ENCODE peak calls at places on chromosome 17, in five cellular contexts. Y is DMS153; L is stimulated activated CD4-positive, alpha-beta T cell treated with anti-CD3 and anti-CD28 coated beads, Interleukin-1b, Interleukin-23, amount 100 ng/mL, for 24 hours; D is activated CD8-positive, alpha-beta memory T cell treated with anti-CD3 and anti-CD28 coated beads for 4 hours; I is H4. E is an unnamed sample.
A peak's percentile ranks its signal among the peaks of the same experiment; 100 is the strongest.

GRCh38 chr17:20908373-20909273 is 134.2 kb downstream of the USP22 start:
- DNase-seq in Y (peak; percentile 77), L (peak; percentile 70), D (peak; percentile 47), I (no peak), E (no peak)

GRCh38 chr17:41393826-41394225 is 3.6 kb downstream of the KRT31 start:
- DNase-seq in Y (no peak), L (no peak), D (no peak), I (no peak), E (no peak)

GRCh38 chr17:56165017-56165720 is 11.9 kb downstream of the ANKFN1 start:
- DNase-seq in Y (no peak), L (no peak), D (no peak), I (no peak), E (no peak)

GRCh38 chr17:79979201-79979840 is 56.4 kb downstream of the TBC1D16 start:
- DNase-seq in Y (no peak), L (no peak), D (no peak), I (no peak), E (no peak)

GRCh38 chr17:14997290-14997689 is 267.8 kb downstream of the PMP22 start:
- DNase-seq in Y (no peak), L (no peak), D (no peak), I (no peak), E (no peak)

GRCh38 chr17:21345236-21345635 is 30.9 kb upstream of the KCNJ12 start:
- DNase-seq in Y (no peak), L (no peak), D (no peak), I (no peak), E (no peak)

GRCh38 chr17:67245694-67246397 is 850 bp upstream of the HELZ start:
- DNase-seq in Y (no peak), L (no peak), D (no peak), I (no peak), E (peak; percentile 47)

GRCh38 chr17:58301504-58302150 is 20.9 kb upstream of the MPO start:
- DNase-seq in Y (no peak), L (no peak), D (no peak), I (no peak), E (no peak)

GRCh38 chr17:78547035-78547434 is 30.2 kb downstream of the DNAH17 start:
- DNase-seq in Y (no peak), L (no peak), D (no peak), I (no peak), E (no peak)

GRCh38 chr17:73630531-73630930 is 13.7 kb downstream of the SDK2 start:
- DNase-seq in Y (no peak), L (no peak), D (no peak), I (no peak), E (no peak)

GRCh38 chr17:44417553-44417952 is 28.1 kb upstream of the ITGA2B start:
- DNase-seq in Y (no peak), L (no peak), D (no peak), I (peak; percentile 24), E (no peak)

GRCh38 chr17:50220811-50221210 is 19.4 kb upstream of the COL1A1 start:
- DNase-seq in Y (no peak), L (no peak), D (no peak), I (no peak), E (no peak)

GRCh38 chr17:4003501-4004421 is 39.5 kb upstream of the ATP2A3 start:
- DNase-seq in Y (no peak), L (no peak), D (no peak), I (no peak), E (no peak)

GRCh38 chr17:4587803-4588202 is 3.5 kb downstream of the SMTNL2 start:
- DNase-seq in Y (no peak), L (no peak), D (no peak), I (no peak), E (no peak)

GRCh38 chr17:58595194-58595792 is 80.9 kb upstream of the MTMR4 start:
- DNase-seq in Y (no peak), L (no peak), D (no peak), I (no peak), E (no peak)

GRCh38 chr17:31413081-31413799 is 21.8 kb downstream of the RAB11FIP4 start:
- DNase-seq in Y (no peak), L (no peak), D (no peak), I (no peak), E (no peak)

GRCh38 chr17:41792835-41793748 is 6.6 kb upstream of the JUP start:
- DNase-seq in Y (peak; percentile 16), L (no peak), D (no peak), I (peak; percentile 92), E (no peak)

GRCh38 chr17:36592316-36592710 is 634 bp downstream of the DHRS11 start:
- DNase-seq in Y (no peak), L (no peak), D (no peak), I (no peak), E (no peak)

GRCh38 chr17:59846391-59847165 is 46.2 kb downstream of the TUBD1 start:
- DNase-seq in Y (peak; percentile 82), L (no peak), D (no peak), I (peak; percentile 87), E (peak; percentile 47)

E was measured in NCI-H1930.